ENCODE peak calls at places on chromosomes 6 and 20, in five cellular contexts. N, S, Y, M and P are unnamed samples.

GRCh38 chr20:46176744-46177378 is 58.7 kb downstream of the CD40 start:
- DNase-seq in M (no peak), N (no peak), Y (no peak), S (no peak), P (no peak)

GRCh38 chr6:165671222-165671715 is 8.2 kb upstream of the PDE10A start:
- DNase-seq in N (no peak), Y (no peak), M (no peak), S (no peak), P (no peak)

GRCh38 chr20:45515147-45515913 is at the start of gene SPINT3:
- DNase-seq in N (no peak), M (no peak), S (no peak), Y (no peak), P (no peak)

GRCh38 chr6:96878101-96878500 is 19.6 kb downstream of the NDUFAF4 start:
- DNase-seq in Y (no peak), N (no peak), S (peak; percentile 25), M (no peak), P (no peak)

GRCh38 chr20:22216984-22217383 is 367.4 kb downstream of the FOXA2 start:
- DNase-seq in S (no peak), M (no peak), Y (no peak), N (no peak), P (no peak)

GRCh38 chr20:58227391-58228102 is 906 bp downstream of the ANKRD60 start:
- DNase-seq in S (no peak), M (no peak), N (no peak), Y (no peak), P (no peak)

GRCh38 chr20:32164984-32165735 is 42.4 kb downstream of the PLAGL2 start:
- DNase-seq in S (no peak), N (no peak), M (no peak), Y (no peak), P (no peak)

GRCh38 chr6:50145125-50145524 is 95.4 kb upstream of the DEFB112 start:
- DNase-seq in N (peak; percentile 27), Y (no peak), M (no peak), S (no peak), P (no peak)

GRCh38 chr6:102488729-102489128 is 1095.2 kb downstream of the GRIK2 start:
- DNase-seq in Y (no peak), M (no peak), N (no peak), S (no peak), P (no peak)

GRCh38 chr20:44176833-44177533 is 10.0 kb downstream of the JPH2 start:
- DNase-seq in S (no peak), M (no peak), N (peak; percentile 56), Y (no peak), P (no peak)

GRCh38 chr6:36133912-36134311 is 3.6 kb downstream of the MAPK13 start:
- DNase-seq in N (no peak), S (no peak), M (no peak), Y (no peak), P (no peak)

GRCh38 chr20:50379049-50379990 is 130.9 kb upstream of the PTPN1 start:
- DNase-seq in N (peak; percentile 91), Y (peak; percentile 11), M (no peak), S (peak; percentile 92), P (no peak)

GRCh38 chr6:10528170-10528981 is 7.2 kb downstream of the GCNT2 start:
- DNase-seq in M (no peak), Y (peak; percentile 48), N (no peak), S (no peak), P (peak; percentile 72)